ENCODE peak calls at places on chromosomes 12 and 14, in six cellular contexts. U, I, J, K, M and Y are unnamed samples.
A peak's percentile ranks its signal among the peaks of the same experiment; 100 is the strongest.

GRCh38 chr12:123614531-123614930 is 12.6 kb downstream of the DDX55 start:
- DNase-seq in M (no peak), U (no peak), K (no peak), J (no peak), I (peak; percentile 64), Y (no peak)

GRCh38 chr14:23539209-23539866 is 12.2 kb downstream of the ZFHX2 start:
- DNase-seq in J (no peak), K (no peak), M (no peak), I (peak; percentile 47), U (no peak), Y (no peak)

GRCh38 chr14:49218436-49219092 is 367.6 kb downstream of the RPS29 start:
- DNase-seq in I (peak; percentile 84), J (no peak), K (no peak), M (no peak), U (no peak), Y (no peak)

GRCh38 chr12:80216890-80217559 is 117.7 kb downstream of the OTOGL start:
- DNase-seq in J (no peak), M (no peak), K (no peak), U (no peak), I (peak; percentile 8), Y (peak; percentile 24)

GRCh38 chr14:89957791-89958190 is 2.1 kb downstream of the TDP1 start:
- DNase-seq in J (no peak), K (no peak), U (no peak), M (no peak), I (no peak), Y (no peak)

GRCh38 chr12:93699271-93700141 is 22.3 kb downstream of the CRADD start:
- DNase-seq in J (no peak), U (no peak), I (peak; percentile 42), M (no peak), K (no peak), Y (no peak)

GRCh38 chr12:55930771-55931316 is at the start of gene DGKA:
- DNase-seq in I (peak; percentile 85), U (no peak), K (peak; percentile 88), J (no peak), M (peak; percentile 67), Y (no peak)

GRCh38 chr14:106877527-106877926 is 1351.1 kb downstream of the TMEM121 start:
- DNase-seq in J (no peak), K (no peak), U (no peak), M (no peak), I (no peak), Y (no peak)

GRCh38 chr14:62126885-62127478 is 364.8 kb downstream of the SNAPC1 start:
- DNase-seq in I (peak; percentile 74), M (peak; percentile 43), U (no peak), K (no peak), J (peak; percentile 36), Y (peak; percentile 35)

GRCh38 chr12:56723889-56724659 is 1.0 kb downstream of the NACA start:
- DNase-seq in I (peak; percentile 88), K (no peak), M (no peak), J (peak; percentile 88), U (no peak), Y (no peak)

GRCh38 chr14:101072945-101073597 is 169.5 kb upstream of the RTL1 start:
- DNase-seq in I (peak; percentile 92), K (peak; percentile 78), M (peak; percentile 75), U (no peak), J (peak; percentile 84), Y (no peak)

GRCh38 chr14:64990939-64991338 is 4.2 kb downstream of the FNTB start:
- DNase-seq in M (no peak), I (no peak), U (no peak), J (no peak), K (no peak), Y (no peak)

GRCh38 chr14:75725481-75725880 is 64.4 kb downstream of the TTLL5 start:
- DNase-seq in K (no peak), U (no peak), M (no peak), I (peak; percentile 43), J (no peak), Y (no peak)

GRCh38 chr14:97453991-97454390 is 656.8 kb downstream of the VRK1 start:
- DNase-seq in I (no peak), M (no peak), J (no peak), K (no peak), U (no peak), Y (no peak)

GRCh38 chr12:131795064-131795463 is 33.1 kb upstream of the MMP17 start:
- DNase-seq in I (no peak), J (no peak), K (no peak), M (no peak), U (no peak), Y (no peak)

GRCh38 chr12:49301759-49302158 is 6.8 kb downstream of the PRPH start:
- DNase-seq in U (no peak), J (no peak), K (no peak), I (no peak), M (no peak), Y (no peak)

GRCh38 chr14:34067587-34067986 is 116.7 kb upstream of the EGLN3 start:
- DNase-seq in U (no peak), I (no peak), K (no peak), J (no peak), M (no peak), Y (no peak)

GRCh38 chr14:104303705-104304425 is 165.5 kb downstream of the KIF26A start:
- DNase-seq in J (no peak), M (no peak), K (no peak), I (no peak), U (no peak), Y (no peak)

DNA sequence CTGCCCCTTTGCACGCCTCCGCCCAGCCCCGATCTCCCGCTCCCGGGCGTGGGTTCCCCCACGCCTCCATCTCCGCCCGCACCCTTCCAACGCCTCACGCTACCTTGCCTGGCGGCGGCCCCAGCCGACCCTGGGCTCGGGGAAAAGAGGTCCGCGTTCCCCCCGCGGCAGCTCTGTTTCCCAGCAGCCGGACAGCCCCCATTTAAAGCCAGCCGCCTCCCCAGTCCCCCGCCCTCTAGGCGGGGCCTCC is at the start of gene PRIMA1:
- DNase-seq in M (no peak), U (no peak), I (no peak), J (no peak), K (no peak), Y (no peak)
- H3K4me3 ChIP-seq in M (peak within 1 kb of the TSS; percentile 38), U (peak within 1 kb of the TSS; percentile 65), I (no peak within 1 kb of the TSS), J (peak within 1 kb of the TSS; percentile 49), K (peak within 1 kb of the TSS; percentile 55), Y (no peak within 1 kb of the TSS)

GRCh38 chr12:111034911-111035577 is 114.7 kb upstream of the MYL2 start:
- DNase-seq in J (no peak), M (no peak), K (no peak), U (no peak), I (no peak), Y (no peak)

GRCh38 chr12:111037047-111037446 is 116.7 kb upstream of the MYL2 start:
- DNase-seq in U (no peak), J (no peak), I (no peak), K (no peak), M (no peak), Y (no peak)

GRCh38 chr12:111034148-111034910 is 114.0 kb upstream of the MYL2 start:
- DNase-seq in K (no peak), M (no peak), U (no peak), I (no peak), J (no peak), Y (no peak)

GRCh38 chr12:111033281-111034147 is 113.1 kb upstream of the MYL2 start:
- DNase-seq in U (no peak), I (no peak), K (no peak), M (no peak), J (no peak), Y (no peak)

DNA sequence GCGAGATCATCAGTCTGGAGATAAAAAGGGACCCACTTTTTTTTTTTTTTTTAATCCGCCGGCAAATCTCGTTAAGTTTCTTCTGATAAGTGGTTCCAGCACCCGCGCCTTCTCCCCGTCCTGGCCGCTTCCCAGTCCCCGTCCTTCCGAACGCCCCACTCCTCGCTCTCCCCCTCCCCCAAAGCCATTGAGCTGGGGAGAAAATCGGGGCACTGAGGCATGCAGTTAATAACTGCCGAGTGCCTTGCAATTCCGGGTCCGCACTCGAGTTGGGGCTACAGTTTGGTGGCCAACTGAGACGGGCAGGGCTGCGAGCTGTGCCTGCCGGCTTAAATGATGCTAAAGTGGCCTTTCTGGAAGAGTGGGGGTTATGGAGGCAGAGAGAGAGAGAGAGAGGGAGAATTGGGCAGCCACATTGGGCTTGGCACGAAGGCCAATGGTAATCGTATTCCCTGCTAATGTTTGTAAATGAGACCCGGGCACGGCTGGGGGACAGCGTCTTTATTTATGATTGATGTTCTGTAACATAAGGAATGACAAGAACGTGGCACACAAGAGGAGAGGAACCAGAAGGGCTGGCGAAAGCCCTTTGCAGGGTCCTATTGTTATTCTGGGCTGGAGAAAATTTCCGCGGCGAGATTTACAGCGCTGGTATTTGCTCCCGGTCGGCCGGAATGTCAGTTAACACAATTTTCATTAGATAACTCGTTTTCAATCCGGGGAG is 115.4 kb upstream of the MYL2 start:
- DNase-seq in I (no peak), J (no peak), K (no peak), U (no peak), M (no peak), Y (no peak)
- TF ChIP-seq CTCF in I (no peak), J (no peak), K (no peak), U (no peak), M (no peak), Y (no peak)

GRCh38 chr12:118063567-118064391 is 2.8 kb upstream of the WSB2 start:
- DNase-seq in J (no peak), I (no peak), U (no peak), M (no peak), K (no peak), Y (no peak)

GRCh38 chr12:118061876-118062791 is 1.2 kb upstream of the WSB2 start:
- DNase-seq in I (peak; percentile 56), K (no peak), M (no peak), U (no peak), J (no peak), Y (no peak)

GRCh38 chr12:118061011-118061875 is at the start of gene WSB2:
- DNase-seq in K (no peak), M (no peak), U (peak; percentile 66), I (peak; percentile 79), J (no peak), Y (no peak)

GRCh38 chr12:118065380-118065779 is 4.4 kb upstream of the WSB2 start:
- DNase-seq in I (no peak), J (no peak), U (no peak), M (no peak), K (no peak), Y (no peak)

GRCh38 chr12:118064608-118065007 is 3.6 kb upstream of the WSB2 start:
- DNase-seq in K (no peak), U (no peak), I (no peak), M (no peak), J (no peak), Y (no peak)
- H3K4me3 ChIP-seq in K (no peak overlapping the region), U (no peak overlapping the region), I (no peak overlapping the region), M (no peak overlapping the region), J (no peak overlapping the region), Y (no peak overlapping the region)

DNA sequence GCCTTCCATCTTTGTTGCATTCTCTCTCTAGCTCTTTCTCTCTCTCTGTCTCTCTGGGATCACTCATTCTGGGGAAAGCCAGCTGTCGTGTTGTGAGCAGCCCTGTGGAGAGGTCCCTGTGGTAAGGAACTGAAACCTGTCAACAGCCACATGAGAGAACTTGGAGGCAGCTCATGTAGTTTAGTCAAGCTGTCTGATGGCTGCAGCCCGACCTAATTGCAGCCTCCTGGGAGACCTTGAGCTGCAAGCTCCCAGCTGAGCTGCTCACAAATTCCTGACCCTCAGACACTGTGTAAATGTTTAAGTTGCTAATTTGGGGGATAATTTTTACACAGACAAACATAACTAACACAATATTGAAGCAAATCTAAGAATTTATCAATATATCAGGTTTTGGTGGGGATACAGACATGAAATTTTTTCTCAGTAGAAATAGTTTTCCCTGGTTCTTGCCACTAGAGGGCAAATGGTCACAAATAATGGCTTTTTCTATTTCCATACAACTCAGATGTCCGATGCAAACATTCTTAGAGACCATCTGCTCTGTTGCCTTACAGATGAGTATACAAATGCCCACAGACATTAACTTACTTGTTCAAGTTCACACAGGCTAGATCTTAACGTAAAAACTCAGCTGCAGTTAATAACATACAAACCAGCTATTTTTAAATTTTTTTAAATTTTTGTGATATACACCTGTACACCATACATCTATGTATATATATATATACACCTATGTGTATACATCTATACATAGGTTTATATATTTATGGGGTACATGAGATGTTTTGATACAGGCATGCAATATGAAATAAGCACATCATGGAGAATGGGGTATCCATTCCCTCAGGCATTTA is 15.5 kb upstream of the KRR1 start:
- DNase-seq in J (no peak), M (no peak), U (no peak), K (no peak), I (peak; percentile 79), Y (no peak)
- TF ChIP-seq CTCF in J (peak; percentile 67), M (peak; percentile 71), U (peak; percentile 80), K (peak; percentile 56), I (peak; percentile 52), Y (peak; percentile 67)